ENCODE peak calls at places on chromosome 4, in eight cellular contexts. One of them, this sample, is unnamed.

GRCh38 chr4:27702710-27703431 is 842.2 kb downstream of the STIM2 start:
- DNase-seq in cardiac fibroblast: no peak
- DNase-seq in uterus: no peak
- DNase-seq in AG09319: no peak
- DNase-seq in HL-60: no peak
- DNase-seq in psoas muscle: no peak
- DNase-seq in PC-3: peak
- DNase-seq in nephron progenitor cell: no peak
- DNase-seq in this sample: no peak

GRCh38 chr4:4667643-4668081 is 125.8 kb upstream of the STX18 start:
- DNase-seq in AG09319: no peak
- DNase-seq in uterus: no peak
- DNase-seq in nephron progenitor cell: no peak
- DNase-seq in PC-3: no peak
- DNase-seq in psoas muscle: no peak
- DNase-seq in cardiac fibroblast: no peak
- DNase-seq in HL-60: no peak
- DNase-seq in this sample: no peak

GRCh38 chr4:77052352-77052751 is 23.4 kb downstream of the CCNI start:
- DNase-seq in AG09319: no peak
- DNase-seq in uterus: no peak
- DNase-seq in HL-60: peak
- DNase-seq in psoas muscle: no peak
- DNase-seq in cardiac fibroblast: peak
- DNase-seq in nephron progenitor cell: peak
- DNase-seq in PC-3: peak
- DNase-seq in this sample: no peak

GRCh38 chr4:85402371-85402770 is 72.6 kb upstream of the ARHGAP24 start:
- DNase-seq in PC-3: no peak
- DNase-seq in nephron progenitor cell: no peak
- DNase-seq in psoas muscle: no peak
- DNase-seq in AG09319: peak
- DNase-seq in uterus: no peak
- DNase-seq in HL-60: no peak
- DNase-seq in cardiac fibroblast: peak
- DNase-seq in this sample: peak

GRCh38 chr4:25564836-25565235 is 90.8 kb upstream of the SLC34A2 start:
- DNase-seq in PC-3: no peak
- DNase-seq in cardiac fibroblast: no peak
- DNase-seq in psoas muscle: no peak
- DNase-seq in nephron progenitor cell: no peak
- DNase-seq in uterus: no peak
- DNase-seq in AG09319: no peak
- DNase-seq in HL-60: no peak
- DNase-seq in this sample: no peak

GRCh38 chr4:66785479-66785878 is 759.8 kb downstream of the CENPC start:
- DNase-seq in PC-3: no peak
- DNase-seq in AG09319: no peak
- DNase-seq in uterus: no peak
- DNase-seq in nephron progenitor cell: no peak
- DNase-seq in cardiac fibroblast: no peak
- DNase-seq in psoas muscle: no peak
- DNase-seq in HL-60: no peak
- DNase-seq in this sample: no peak

GRCh38 chr4:81405900-81406401 is 65.8 kb downstream of the RASGEF1B start:
- DNase-seq in psoas muscle: no peak
- DNase-seq in cardiac fibroblast: peak
- DNase-seq in nephron progenitor cell: peak
- DNase-seq in AG09319: peak
- DNase-seq in uterus: no peak
- DNase-seq in PC-3: peak
- DNase-seq in HL-60: peak
- DNase-seq in this sample: peak

GRCh38 chr4:55068522-55068921 is 56.9 kb downstream of the KDR start:
- DNase-seq in AG09319: no peak
- DNase-seq in cardiac fibroblast: no peak
- DNase-seq in uterus: no peak
- DNase-seq in PC-3: no peak
- DNase-seq in psoas muscle: no peak
- DNase-seq in HL-60: no peak
- DNase-seq in nephron progenitor cell: no peak
- DNase-seq in this sample: no peak

GRCh38 chr4:7781361-7781760 is 158.3 kb downstream of the AFAP1 start:
- DNase-seq in HL-60: no peak
- DNase-seq in nephron progenitor cell: no peak
- DNase-seq in psoas muscle: no peak
- DNase-seq in cardiac fibroblast: peak
- DNase-seq in uterus: no peak
- DNase-seq in PC-3: no peak
- DNase-seq in AG09319: no peak
- DNase-seq in this sample: no peak

GRCh38 chr4:108118505-108118904 is 50.2 kb downstream of the LEF1 start:
- DNase-seq in uterus: no peak
- DNase-seq in nephron progenitor cell: no peak
- DNase-seq in PC-3: peak
- DNase-seq in AG09319: no peak
- DNase-seq in psoas muscle: no peak
- DNase-seq in cardiac fibroblast: no peak
- DNase-seq in HL-60: no peak
- DNase-seq in this sample: no peak

GRCh38 chr4:53563824-53564223 is 27.5 kb downstream of the LNX1 start:
- DNase-seq in nephron progenitor cell: no peak
- DNase-seq in cardiac fibroblast: peak
- DNase-seq in AG09319: no peak
- DNase-seq in HL-60: no peak
- DNase-seq in psoas muscle: no peak
- DNase-seq in PC-3: peak
- DNase-seq in uterus: no peak
- DNase-seq in this sample: peak

GRCh38 chr4:140686799-140687198 is 69.4 kb downstream of the TBC1D9 start:
- DNase-seq in HL-60: no peak
- DNase-seq in psoas muscle: no peak
- DNase-seq in PC-3: no peak
- DNase-seq in AG09319: no peak
- DNase-seq in nephron progenitor cell: no peak
- DNase-seq in uterus: no peak
- DNase-seq in cardiac fibroblast: no peak
- DNase-seq in this sample: no peak

GRCh38 chr4:81069706-81070331 is 39.3 kb downstream of the BMP3 start:
- DNase-seq in nephron progenitor cell: peak
- DNase-seq in HL-60: peak
- DNase-seq in uterus: peak
- DNase-seq in cardiac fibroblast: peak
- DNase-seq in PC-3: peak
- DNase-seq in AG09319: peak
- DNase-seq in psoas muscle: no peak
- DNase-seq in this sample: peak

GRCh38 chr4:44679060-44679459 is 840 bp downstream of the GUF1 start:
- DNase-seq in PC-3: no peak
- DNase-seq in psoas muscle: no peak
- DNase-seq in uterus: no peak
- DNase-seq in HL-60: peak
- DNase-seq in AG09319: no peak
- DNase-seq in nephron progenitor cell: no peak
- DNase-seq in cardiac fibroblast: no peak
- DNase-seq in this sample: no peak

GRCh38 chr4:38489924-38490639 is 173.9 kb upstream of the KLF3 start:
- DNase-seq in nephron progenitor cell: peak
- DNase-seq in PC-3: peak
- DNase-seq in uterus: no peak
- DNase-seq in cardiac fibroblast: peak
- DNase-seq in HL-60: no peak
- DNase-seq in psoas muscle: no peak
- DNase-seq in AG09319: no peak
- DNase-seq in this sample: no peak

GRCh38 chr4:1717129-1718094 is 3.7 kb downstream of the TMEM129 start:
- DNase-seq in uterus: no peak
- DNase-seq in AG09319: no peak
- DNase-seq in nephron progenitor cell: no peak
- DNase-seq in HL-60: no peak
- DNase-seq in psoas muscle: no peak
- DNase-seq in cardiac fibroblast: no peak
- DNase-seq in PC-3: no peak
- DNase-seq in this sample: no peak

GRCh38 chr4:38364383-38364963 is 299.5 kb upstream of the KLF3 start:
- DNase-seq in HL-60: no peak
- DNase-seq in nephron progenitor cell: no peak
- DNase-seq in AG09319: no peak
- DNase-seq in cardiac fibroblast: no peak
- DNase-seq in psoas muscle: no peak
- DNase-seq in PC-3: no peak
- DNase-seq in uterus: no peak
- DNase-seq in this sample: no peak

GRCh38 chr4:92270908-92271307 is 32.9 kb upstream of the GRID2 start:
- DNase-seq in HL-60: no peak
- DNase-seq in uterus: no peak
- DNase-seq in psoas muscle: no peak
- DNase-seq in AG09319: no peak
- DNase-seq in PC-3: peak
- DNase-seq in cardiac fibroblast: no peak
- DNase-seq in nephron progenitor cell: no peak
- DNase-seq in this sample: no peak

GRCh38 chr4:120466429-120466828 is 399.8 kb upstream of the MAD2L1 start:
- DNase-seq in PC-3: no peak
- DNase-seq in uterus: no peak
- DNase-seq in AG09319: no peak
- DNase-seq in psoas muscle: no peak
- DNase-seq in HL-60: no peak
- DNase-seq in nephron progenitor cell: peak
- DNase-seq in cardiac fibroblast: no peak
- DNase-seq in this sample: no peak

GRCh38 chr4:4333265-4333706 is 43.2 kb downstream of the ZBTB49 start:
- DNase-seq in PC-3: peak
- DNase-seq in cardiac fibroblast: peak
- DNase-seq in psoas muscle: no peak
- DNase-seq in nephron progenitor cell: no peak
- DNase-seq in HL-60: peak
- DNase-seq in uterus: no peak
- DNase-seq in AG09319: peak
- DNase-seq in this sample: peak

GRCh38 chr4:128517096-128517738 is 229.6 kb upstream of the PGRMC2 start:
- DNase-seq in uterus: no peak
- DNase-seq in nephron progenitor cell: no peak
- DNase-seq in HL-60: no peak
- DNase-seq in cardiac fibroblast: peak
- DNase-seq in AG09319: peak
- DNase-seq in psoas muscle: no peak
- DNase-seq in PC-3: no peak
- DNase-seq in this sample: peak

GRCh38 chr4:7815562-7815961 is 124.1 kb downstream of the AFAP1 start:
- DNase-seq in AG09319: no peak
- DNase-seq in PC-3: no peak
- DNase-seq in HL-60: no peak
- DNase-seq in uterus: no peak
- DNase-seq in nephron progenitor cell: no peak
- DNase-seq in cardiac fibroblast: peak
- DNase-seq in psoas muscle: no peak
- DNase-seq in this sample: peak

GRCh38 chr4:120517966-120518365 is 404.6 kb downstream of the PRDM5 start:
- DNase-seq in PC-3: peak
- DNase-seq in psoas muscle: no peak
- DNase-seq in HL-60: no peak
- DNase-seq in cardiac fibroblast: peak
- DNase-seq in uterus: peak
- DNase-seq in AG09319: peak
- DNase-seq in nephron progenitor cell: no peak
- DNase-seq in this sample: peak

GRCh38 chr4:158850371-158850770 is 81.5 kb downstream of the FNIP2 start:
- DNase-seq in cardiac fibroblast: no peak
- DNase-seq in nephron progenitor cell: no peak
- DNase-seq in AG09319: no peak
- DNase-seq in PC-3: no peak
- DNase-seq in HL-60: no peak
- DNase-seq in psoas muscle: no peak
- DNase-seq in uterus: no peak
- DNase-seq in this sample: no peak

GRCh38 chr4:183821090-183821853 is 83.8 kb upstream of the STOX2 start:
- DNase-seq in AG09319: no peak
- DNase-seq in cardiac fibroblast: no peak
- DNase-seq in uterus: no peak
- DNase-seq in psoas muscle: no peak
- DNase-seq in PC-3: no peak
- DNase-seq in nephron progenitor cell: no peak
- DNase-seq in HL-60: no peak
- DNase-seq in this sample: no peak

GRCh38 chr4:16199132-16199531 is 27.1 kb downstream of the TAPT1 start:
- DNase-seq in psoas muscle: no peak
- DNase-seq in cardiac fibroblast: peak
- DNase-seq in AG09319: no peak
- DNase-seq in HL-60: no peak
- DNase-seq in uterus: no peak
- DNase-seq in PC-3: peak
- DNase-seq in nephron progenitor cell: no peak
- DNase-seq in this sample: no peak
- TF ChIP-seq CTCF in psoas muscle: peak
- TF ChIP-seq CTCF in cardiac fibroblast: peak
- TF ChIP-seq CTCF in AG09319: peak
- TF ChIP-seq CTCF in HL-60: no peak
- TF ChIP-seq CTCF in uterus: no peak
- TF ChIP-seq CTCF in PC-3: peak
- TF ChIP-seq CTCF in nephron progenitor cell: peak
- TF ChIP-seq CTCF in this sample: peak

GRCh38 chr4:13524504-13525243 is 19.6 kb downstream of the NKX3-2 start:
- DNase-seq in AG09319: no peak
- DNase-seq in cardiac fibroblast: peak
- DNase-seq in PC-3: no peak
- DNase-seq in psoas muscle: no peak
- DNase-seq in nephron progenitor cell: no peak
- DNase-seq in uterus: no peak
- DNase-seq in HL-60: no peak
- DNase-seq in this sample: no peak
- TF ChIP-seq CTCF in AG09319: no peak
- TF ChIP-seq CTCF in cardiac fibroblast: no peak
- TF ChIP-seq CTCF in PC-3: no peak
- TF ChIP-seq CTCF in psoas muscle: no peak
- TF ChIP-seq CTCF in nephron progenitor cell: no peak
- TF ChIP-seq CTCF in uterus: no peak
- TF ChIP-seq CTCF in HL-60: no peak
- TF ChIP-seq CTCF in this sample: no peak

DNA sequence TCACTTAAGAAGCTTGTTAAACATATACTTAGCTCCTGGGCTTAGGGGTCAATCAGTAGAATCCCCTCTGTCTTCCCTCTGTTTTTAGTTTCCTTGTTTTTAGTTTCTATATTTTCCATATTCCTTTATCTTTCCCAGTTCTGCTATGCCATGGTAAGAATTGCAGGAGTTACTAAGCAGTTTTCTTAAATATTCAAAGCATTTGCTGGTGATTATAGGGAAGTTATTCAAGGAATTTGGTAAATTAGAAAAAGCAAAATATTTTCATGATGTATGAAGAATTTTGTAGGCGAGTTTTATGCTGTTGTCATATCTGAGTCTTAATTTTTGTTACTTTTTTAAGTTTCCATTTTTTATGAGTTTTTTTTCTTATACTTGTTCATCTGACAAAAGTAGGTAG is 91.6 kb upstream of the NUDT6 start:
- DNase-seq in PC-3: no peak
- DNase-seq in HL-60: no peak
- DNase-seq in psoas muscle: no peak
- DNase-seq in cardiac fibroblast: peak
- DNase-seq in uterus: no peak
- DNase-seq in AG09319: no peak
- DNase-seq in nephron progenitor cell: no peak
- DNase-seq in this sample: no peak
- TF ChIP-seq CTCF in PC-3: no peak
- TF ChIP-seq CTCF in HL-60: no peak
- TF ChIP-seq CTCF in psoas muscle: no peak
- TF ChIP-seq CTCF in cardiac fibroblast: no peak
- TF ChIP-seq CTCF in uterus: no peak
- TF ChIP-seq CTCF in AG09319: no peak
- TF ChIP-seq CTCF in nephron progenitor cell: no peak
- TF ChIP-seq CTCF in this sample: no peak

GRCh38 chr4:186191266-186192067 is at the start of gene CYP4V2:
- DNase-seq in nephron progenitor cell: peak
- DNase-seq in AG09319: peak
- DNase-seq in PC-3: peak
- DNase-seq in psoas muscle: peak
- DNase-seq in uterus: peak
- DNase-seq in HL-60: peak
- DNase-seq in cardiac fibroblast: peak
- DNase-seq in this sample: peak
- TF ChIP-seq CTCF in nephron progenitor cell: no peak
- TF ChIP-seq CTCF in AG09319: no peak
- TF ChIP-seq CTCF in PC-3: no peak
- TF ChIP-seq CTCF in psoas muscle: peak
- TF ChIP-seq CTCF in uterus: peak
- TF ChIP-seq CTCF in HL-60: no peak
- TF ChIP-seq CTCF in cardiac fibroblast: no peak
- TF ChIP-seq CTCF in this sample: no peak